ENCODE peak calls at places on chromosomes 4 and X, in seven cellular contexts. One of them, this sample, is unnamed.

GRCh38 chr4:7434766-7435150 is at the start of gene PSAPL1:
- DNase-seq in brain microvascular endothelial cell: peak
- DNase-seq in K562: peak
- DNase-seq in RWPE1: peak
- DNase-seq in H9: peak
- DNase-seq in uterus: no peak
- DNase-seq in dorsolateral prefrontal cortex: no peak
- DNase-seq in this sample: peak

GRCh38 chr4:20474119-20474518 is 222.4 kb downstream of the SLIT2 start:
- DNase-seq in K562: no peak
- DNase-seq in uterus: no peak
- DNase-seq in brain microvascular endothelial cell: peak
- DNase-seq in dorsolateral prefrontal cortex: no peak
- DNase-seq in RWPE1: no peak
- DNase-seq in H9: no peak
- DNase-seq in this sample: no peak

GRCh38 chrX:151973851-151974335 is 583 bp downstream of the GABRE start:
- DNase-seq in RWPE1: peak
- DNase-seq in H9: peak
- DNase-seq in dorsolateral prefrontal cortex: no peak
- DNase-seq in K562: peak
- DNase-seq in uterus: peak
- DNase-seq in brain microvascular endothelial cell: no peak
- DNase-seq in this sample: peak

GRCh38 chr4:154082760-154083530 is 294.1 kb upstream of the SFRP2 start:
- DNase-seq in K562: peak
- DNase-seq in dorsolateral prefrontal cortex: no peak
- DNase-seq in uterus: no peak
- DNase-seq in RWPE1: peak
- DNase-seq in brain microvascular endothelial cell: no peak
- DNase-seq in H9: peak
- DNase-seq in this sample: no peak

GRCh38 chr4:8679032-8679431 is 86.5 kb downstream of the CPZ start:
- DNase-seq in dorsolateral prefrontal cortex: no peak
- DNase-seq in RWPE1: no peak
- DNase-seq in H9: no peak
- DNase-seq in K562: no peak
- DNase-seq in uterus: no peak
- DNase-seq in brain microvascular endothelial cell: no peak
- DNase-seq in this sample: no peak

GRCh38 chr4:52701207-52701606 is 42.1 kb upstream of the USP46 start:
- DNase-seq in H9: no peak
- DNase-seq in uterus: no peak
- DNase-seq in RWPE1: no peak
- DNase-seq in dorsolateral prefrontal cortex: no peak
- DNase-seq in brain microvascular endothelial cell: no peak
- DNase-seq in K562: no peak
- DNase-seq in this sample: no peak

GRCh38 chrX:101482296-101482695 is 3.0 kb upstream of the ARMCX4 start:
- DNase-seq in K562: no peak
- DNase-seq in uterus: no peak
- DNase-seq in H9: no peak
- DNase-seq in RWPE1: no peak
- DNase-seq in brain microvascular endothelial cell: peak
- DNase-seq in dorsolateral prefrontal cortex: no peak
- DNase-seq in this sample: peak

GRCh38 chr4:142407569-142407968 is 438.5 kb downstream of the INPP4B start:
- DNase-seq in K562: no peak
- DNase-seq in RWPE1: peak
- DNase-seq in brain microvascular endothelial cell: no peak
- DNase-seq in dorsolateral prefrontal cortex: no peak
- DNase-seq in H9: no peak
- DNase-seq in uterus: no peak
- DNase-seq in this sample: no peak

GRCh38 chrX:115233497-115234219 is at the start of gene LRCH2:
- DNase-seq in uterus: peak
- DNase-seq in brain microvascular endothelial cell: no peak
- DNase-seq in dorsolateral prefrontal cortex: peak
- DNase-seq in H9: peak
- DNase-seq in K562: no peak
- DNase-seq in RWPE1: no peak
- DNase-seq in this sample: no peak

GRCh38 chr4:37762294-37763163 is 64.0 kb upstream of the PGM2 start:
- DNase-seq in H9: peak
- DNase-seq in dorsolateral prefrontal cortex: no peak
- DNase-seq in K562: peak
- DNase-seq in RWPE1: peak
- DNase-seq in uterus: no peak
- DNase-seq in brain microvascular endothelial cell: peak
- DNase-seq in this sample: no peak

GRCh38 chr4:133483600-133484246 is 334.6 kb downstream of the PCDH10 start:
- DNase-seq in uterus: no peak
- DNase-seq in RWPE1: no peak
- DNase-seq in dorsolateral prefrontal cortex: no peak
- DNase-seq in K562: peak
- DNase-seq in brain microvascular endothelial cell: peak
- DNase-seq in H9: no peak
- DNase-seq in this sample: no peak

GRCh38 chrX:11111947-11112346 is 815 bp downstream of the HCCS start:
- DNase-seq in H9: no peak
- DNase-seq in brain microvascular endothelial cell: no peak
- DNase-seq in RWPE1: no peak
- DNase-seq in dorsolateral prefrontal cortex: no peak
- DNase-seq in uterus: no peak
- DNase-seq in K562: no peak
- DNase-seq in this sample: no peak

GRCh38 chrX:102085706-102086105 is 39.8 kb upstream of the TCEAL2 start:
- DNase-seq in K562: peak
- DNase-seq in dorsolateral prefrontal cortex: no peak
- DNase-seq in uterus: no peak
- DNase-seq in H9: no peak
- DNase-seq in RWPE1: no peak
- DNase-seq in brain microvascular endothelial cell: no peak
- DNase-seq in this sample: no peak

GRCh38 chr4:99067617-99068016 is 21.0 kb downstream of the ADH5 start:
- DNase-seq in uterus: no peak
- DNase-seq in RWPE1: no peak
- DNase-seq in H9: no peak
- DNase-seq in dorsolateral prefrontal cortex: no peak
- DNase-seq in brain microvascular endothelial cell: no peak
- DNase-seq in K562: no peak
- DNase-seq in this sample: no peak

GRCh38 chr4:125254111-125254510 is 60.6 kb upstream of the FAT4 start:
- DNase-seq in RWPE1: no peak
- DNase-seq in uterus: no peak
- DNase-seq in K562: no peak
- DNase-seq in brain microvascular endothelial cell: peak
- DNase-seq in dorsolateral prefrontal cortex: no peak
- DNase-seq in H9: no peak
- DNase-seq in this sample: no peak

GRCh38 chrX:77892887-77893286 is 2.3 kb downstream of the MAGT1 start:
- DNase-seq in dorsolateral prefrontal cortex: no peak
- DNase-seq in K562: no peak
- DNase-seq in H9: no peak
- DNase-seq in RWPE1: no peak
- DNase-seq in brain microvascular endothelial cell: no peak
- DNase-seq in uterus: no peak
- DNase-seq in this sample: no peak

GRCh38 chrX:3791449-3791848 is 78.0 kb upstream of the PRKX start:
- DNase-seq in H9: no peak
- DNase-seq in dorsolateral prefrontal cortex: no peak
- DNase-seq in RWPE1: no peak
- DNase-seq in brain microvascular endothelial cell: no peak
- DNase-seq in K562: no peak
- DNase-seq in uterus: no peak
- DNase-seq in this sample: no peak

DNA sequence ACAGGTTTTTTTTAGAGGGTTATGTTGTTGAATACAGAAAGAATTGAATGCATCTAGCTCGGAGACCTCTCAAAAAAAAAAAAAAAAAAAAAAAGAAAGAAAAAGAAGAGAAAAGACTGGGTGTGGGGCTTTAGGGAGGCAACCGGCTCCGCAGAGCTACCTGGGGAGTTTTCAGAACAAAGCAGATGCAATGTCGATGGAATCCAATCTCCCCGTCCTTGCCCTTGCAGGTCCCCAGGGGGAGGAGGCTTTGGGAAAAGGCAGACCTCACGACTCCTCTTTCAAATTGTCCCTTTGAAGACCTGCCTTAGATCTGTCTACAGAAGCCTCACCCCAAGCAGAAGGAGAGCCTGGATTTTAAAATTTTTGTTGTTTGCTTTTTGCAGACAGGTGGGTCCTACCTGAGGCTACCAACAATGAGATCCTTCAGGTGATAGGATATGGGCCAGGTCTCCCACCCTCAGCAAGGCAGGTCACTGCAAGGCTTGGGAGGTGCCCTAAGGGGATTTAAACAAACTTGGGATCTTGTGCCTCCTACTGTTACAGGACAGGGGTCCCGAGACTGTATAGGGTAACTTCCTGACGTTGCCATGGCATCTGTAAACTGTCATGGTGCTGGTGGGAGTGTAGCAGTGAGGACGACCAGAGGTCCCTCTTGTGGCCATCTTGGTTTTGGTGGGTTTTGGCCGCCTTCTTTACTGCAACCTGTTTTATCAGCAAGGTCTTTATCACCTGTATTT is 75.2 kb upstream of the PRKX start:
- DNase-seq in uterus: no peak
- DNase-seq in dorsolateral prefrontal cortex: no peak
- DNase-seq in K562: no peak
- DNase-seq in RWPE1: no peak
- DNase-seq in H9: peak
- DNase-seq in brain microvascular endothelial cell: no peak
- DNase-seq in this sample: no peak
- TF ChIP-seq CTCF in uterus: no peak
- TF ChIP-seq CTCF in dorsolateral prefrontal cortex: no peak
- TF ChIP-seq CTCF in K562: no peak
- TF ChIP-seq CTCF in RWPE1: no peak
- TF ChIP-seq CTCF in H9: peak
- TF ChIP-seq CTCF in brain microvascular endothelial cell: peak
- TF ChIP-seq CTCF in this sample: no peak

GRCh38 chr4:119017634-119018033 is 118.0 kb upstream of the MYOZ2 start:
- DNase-seq in dorsolateral prefrontal cortex: no peak
- DNase-seq in RWPE1: no peak
- DNase-seq in K562: no peak
- DNase-seq in H9: no peak
- DNase-seq in uterus: no peak
- DNase-seq in brain microvascular endothelial cell: no peak
- DNase-seq in this sample: no peak
- H3K27ac ChIP-seq in dorsolateral prefrontal cortex: no peak
- H3K27ac ChIP-seq in RWPE1: no peak
- H3K27ac ChIP-seq in K562: no peak
- H3K27ac ChIP-seq in H9: no peak
- H3K27ac ChIP-seq in uterus: peak
- H3K27ac ChIP-seq in brain microvascular endothelial cell: no peak
- H3K27ac ChIP-seq in this sample: no peak

GRCh38 chrX:40962793-40963407 is 122.3 kb upstream of the USP9X start:
- DNase-seq in dorsolateral prefrontal cortex: no peak
- DNase-seq in K562: no peak
- DNase-seq in H9: no peak
- DNase-seq in brain microvascular endothelial cell: no peak
- DNase-seq in RWPE1: no peak
- DNase-seq in uterus: no peak
- DNase-seq in this sample: no peak
- TF ChIP-seq CTCF in dorsolateral prefrontal cortex: no peak
- TF ChIP-seq CTCF in K562: no peak
- TF ChIP-seq CTCF in H9: no peak
- TF ChIP-seq CTCF in brain microvascular endothelial cell: no peak
- TF ChIP-seq CTCF in RWPE1: no peak
- TF ChIP-seq CTCF in uterus: no peak
- TF ChIP-seq CTCF in this sample: no peak

GRCh38 chr4:39699676-39700409 is 1.9 kb downstream of the UBE2K start:
- DNase-seq in H9: no peak
- DNase-seq in uterus: no peak
- DNase-seq in RWPE1: no peak
- DNase-seq in K562: peak
- DNase-seq in brain microvascular endothelial cell: no peak
- DNase-seq in dorsolateral prefrontal cortex: no peak
- DNase-seq in this sample: peak
- H3K27ac ChIP-seq in H9: no peak
- H3K27ac ChIP-seq in uterus: peak
- H3K27ac ChIP-seq in RWPE1: no peak
- H3K27ac ChIP-seq in K562: peak
- H3K27ac ChIP-seq in brain microvascular endothelial cell: peak
- H3K27ac ChIP-seq in dorsolateral prefrontal cortex: no peak
- H3K27ac ChIP-seq in this sample: peak

GRCh38 chr4:47543331-47543730 is 58.3 kb downstream of the ATP10D start:
- DNase-seq in dorsolateral prefrontal cortex: no peak
- DNase-seq in H9: no peak
- DNase-seq in brain microvascular endothelial cell: no peak
- DNase-seq in uterus: no peak
- DNase-seq in K562: no peak
- DNase-seq in RWPE1: no peak
- DNase-seq in this sample: no peak
- TF ChIP-seq CTCF in dorsolateral prefrontal cortex: no peak
- TF ChIP-seq CTCF in H9: no peak
- TF ChIP-seq CTCF in brain microvascular endothelial cell: no peak
- TF ChIP-seq CTCF in uterus: no peak
- TF ChIP-seq CTCF in K562: no peak
- TF ChIP-seq CTCF in RWPE1: no peak
- TF ChIP-seq CTCF in this sample: no peak

This sample was measured in osteoblast.